ENCODE peak calls at places on chromosome 14, in five cellular contexts. M is upper lobe of right lung, O is thoracic aorta, X is mesothelial cell of epicardium, Y is neural crest cell. H is an unnamed sample.

GRCh38 chr14:99541677-99542470 is 60.7 kb downstream of the CCNK start:
- DNase-seq in M (no peak), O (no peak), X (no peak), Y (no peak), H (no peak)

GRCh38 chr14:77043177-77043983 is 14.9 kb upstream of the IRF2BPL start:
- DNase-seq in X (no peak), M (no peak), O (no peak), Y (no peak), H (no peak)

GRCh38 chr14:71289536-71289935 is 382.3 kb downstream of the PCNX1 start:
- DNase-seq in X (no peak), O (no peak), M (no peak), Y (no peak), H (no peak)

GRCh38 chr14:52948039-52948438 is 2.8 kb downstream of the FERMT2 start:
- DNase-seq in Y (no peak), O (no peak), X (no peak), M (no peak), H (no peak)

GRCh38 chr14:67477926-67478915 is 10.3 kb downstream of the TMEM229B start:
- DNase-seq in Y (no peak), O (no peak), M (no peak), X (no peak), H (no peak)

GRCh38 chr14:106396999-106397398 is 870.6 kb downstream of the TMEM121 start:
- DNase-seq in Y (no peak), O (no peak), M (no peak), X (no peak), H (no peak)

GRCh38 chr14:100438678-100439592 is 115.8 kb downstream of the SLC25A47 start:
- DNase-seq in X (no peak), Y (no peak), M (no peak), O (no peak), H (no peak)

GRCh38 chr14:36130186-36130585 is 46.3 kb downstream of the PTCSC3 start:
- DNase-seq in Y (no peak), X (no peak), M (no peak), O (no peak), H (no peak)

GRCh38 chr14:58899317-58899713 is 261.6 kb downstream of the DACT1 start:
- DNase-seq in Y (no peak), O (no peak), M (no peak), X (no peak), H (no peak)

GRCh38 chr14:53365516-53366130 is 212.5 kb upstream of the DDHD1 start:
- DNase-seq in X (no peak), M (no peak), Y (no peak), O (no peak), H (no peak)

GRCh38 chr14:103143535-103143934 is 20.3 kb downstream of the TNFAIP2 start:
- DNase-seq in O (no peak), X (no peak), Y (no peak), M (no peak), H (no peak)

GRCh38 chr14:75753696-75754095 is 92.7 kb downstream of the TTLL5 start:
- DNase-seq in M (no peak), Y (no peak), X (no peak), O (no peak), H (no peak)

DNA sequence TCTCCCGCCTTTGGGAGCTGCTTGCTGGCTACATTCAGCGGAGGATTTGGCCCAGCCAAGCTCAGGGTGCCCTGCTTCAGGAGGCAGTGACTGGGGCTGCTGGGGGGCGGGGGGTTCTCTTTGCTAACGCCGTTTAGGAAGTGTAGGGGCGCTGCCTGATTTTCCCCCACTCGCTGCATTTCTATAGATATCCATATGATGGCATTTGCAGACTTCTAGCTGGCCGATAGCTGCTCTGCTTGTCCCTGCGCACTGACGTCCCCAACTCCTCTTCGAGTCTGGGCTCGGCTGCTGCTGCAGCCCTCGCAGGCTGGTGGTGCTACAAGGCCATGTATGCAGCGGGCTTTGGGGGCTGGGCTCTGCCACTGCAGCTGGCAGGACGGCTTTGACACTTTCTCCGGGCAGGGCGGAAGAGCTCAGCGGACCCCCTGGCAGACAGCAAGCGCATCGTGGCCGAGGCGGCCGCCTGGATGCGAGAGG is 3.1 kb downstream of the LRFN5 start:
- DNase-seq in X (peak; percentile 46), Y (peak; percentile 46), M (peak; percentile 61), O (no peak), H (peak; percentile 74)
- TF ChIP-seq CTCF in X (no peak), Y (peak; percentile 44), M (peak; percentile 5), O (no peak), H (peak; percentile 48)

GRCh38 chr14:48936352-48936751 is 649.8 kb downstream of the RPS29 start:
- DNase-seq in X (no peak), Y (no peak), O (no peak), M (no peak), H (no peak)
- TF ChIP-seq CTCF in X (no peak), Y (no peak), O (no peak), M (no peak), H (no peak)

GRCh38 chr14:21852061-21852664 is 178.5 kb upstream of the OR4E1 start:
- DNase-seq in Y (peak; percentile 71), O (no peak), X (no peak), M (no peak), H (no peak)

GRCh38 chr14:21852775-21853174 is 179.2 kb upstream of the OR4E1 start:
- DNase-seq in O (no peak), Y (no peak), M (no peak), X (no peak), H (no peak)
- TF ChIP-seq CTCF in O (no peak), Y (no peak), M (no peak), X (no peak), H (no peak)

GRCh38 chr14:29798078-29798477 is 129.6 kb downstream of the PRKD1 start:
- DNase-seq in O (no peak), Y (no peak), M (no peak), X (no peak), H (no peak)

GRCh38 chr14:29800961-29801360 is 126.7 kb downstream of the PRKD1 start:
- DNase-seq in Y (no peak), O (no peak), X (no peak), M (no peak), H (no peak)

GRCh38 chr14:29799718-29800117 is 127.9 kb downstream of the PRKD1 start:
- DNase-seq in M (no peak), O (no peak), Y (no peak), X (no peak), H (no peak)

GRCh38 chr14:29798776-29799175 is 128.9 kb downstream of the PRKD1 start:
- DNase-seq in O (no peak), Y (no peak), X (no peak), M (no peak), H (no peak)

DNA sequence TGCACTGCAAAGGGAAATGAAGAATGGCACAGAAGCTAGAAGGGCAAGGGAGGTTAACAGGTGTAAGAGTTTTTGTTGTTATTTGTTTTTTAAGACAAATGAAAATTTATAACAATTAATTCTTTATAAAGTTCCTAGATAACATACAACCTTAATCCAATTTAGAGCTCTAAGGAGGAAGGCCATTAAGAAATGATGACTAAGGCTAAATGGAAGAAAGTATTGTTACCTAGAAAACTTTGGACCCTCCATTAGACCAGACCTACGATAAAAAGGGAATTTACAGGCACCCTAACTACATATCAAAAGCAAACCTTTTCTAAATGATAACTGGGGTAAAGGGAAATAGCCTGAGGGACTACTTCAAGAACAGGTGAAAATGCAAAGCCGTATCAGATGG is 130.8 kb downstream of the PRKD1 start:
- DNase-seq in M (no peak), O (no peak), Y (no peak), X (no peak), H (no peak)
- TF ChIP-seq CTCF in M (no peak), O (no peak), Y (no peak), X (no peak), H (no peak)

GRCh38 chr14:104370256-104370870 is 209.2 kb upstream of the C14orf180 start:
- DNase-seq in M (no peak), O (no peak), X (no peak), Y (no peak), H (no peak)
- TF ChIP-seq CTCF in M (peak; percentile 30), O (no peak), X (no peak), Y (peak; percentile 57), H (peak; percentile 66)

GRCh38 chr14:93332853-93333630 is at the start of gene BTBD7:
- DNase-seq in Y (peak; percentile 96), X (peak; percentile 94), M (peak; percentile 98), O (peak; percentile 80), H (peak; percentile 98)

GRCh38 chr14:93333631-93334095 is 827 bp upstream of the BTBD7 start:
- DNase-seq in Y (no peak), M (no peak), O (no peak), X (no peak), H (no peak)

GRCh38 chr14:93331375-93332031 is 1.3 kb downstream of the BTBD7 start:
- DNase-seq in Y (no peak), M (peak; percentile 65), O (no peak), X (no peak), H (no peak)

GRCh38 chr14:93330609-93331000 is 2.2 kb downstream of the BTBD7 start:
- DNase-seq in X (no peak), O (no peak), Y (no peak), M (no peak), H (no peak)

DNA sequence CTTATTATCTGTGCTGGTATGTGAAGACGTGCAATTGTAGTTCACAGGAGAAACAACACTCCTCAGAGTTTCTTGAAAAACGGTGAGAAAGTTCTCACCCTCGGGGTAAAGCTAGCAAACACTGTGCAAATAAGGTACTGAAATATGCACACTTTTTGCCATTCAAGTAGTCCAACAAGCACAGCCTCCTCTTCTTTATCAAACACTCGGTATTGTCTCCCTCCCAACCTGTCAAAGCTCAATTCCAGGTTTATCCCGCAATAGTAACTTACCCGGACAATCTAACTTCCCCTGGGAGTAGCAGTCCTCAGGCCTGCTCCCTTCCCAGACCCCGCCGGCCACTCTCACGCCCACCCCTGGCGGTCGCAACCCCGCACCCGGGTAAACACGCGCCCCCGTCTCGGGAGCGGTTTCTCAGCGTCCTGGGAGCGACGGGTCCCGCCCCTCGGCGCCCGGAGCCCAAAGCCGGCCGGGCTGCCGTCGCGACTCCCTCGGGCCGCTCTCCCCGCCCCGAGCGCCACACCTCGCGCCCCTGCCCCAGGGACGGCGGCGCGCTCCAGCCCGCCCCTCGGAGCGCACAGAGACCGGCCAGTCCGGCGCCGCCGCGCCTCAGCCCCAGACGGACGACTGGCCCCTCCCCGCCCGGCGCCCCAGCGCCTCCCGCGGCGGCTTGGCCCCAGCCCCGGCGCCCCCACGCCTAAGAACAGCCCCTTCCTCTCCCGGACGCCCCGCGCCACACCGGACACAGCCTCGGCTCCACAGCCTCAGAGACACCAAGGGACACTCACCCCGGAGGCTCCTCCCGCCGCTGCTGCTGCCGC is 594 bp downstream of the BTBD7 start:
- DNase-seq in O (no peak), X (peak; percentile 51), M (peak; percentile 87), Y (peak; percentile 53), H (peak; percentile 79)
- TF ChIP-seq CTCF in O (no peak), X (no peak), M (no peak), Y (peak; percentile 44), H (peak; percentile 41)

GRCh38 chr14:23321572-23322547 is 603 bp downstream of the PABPN1 start:
- DNase-seq in X (no peak), M (peak; percentile 84), Y (peak; percentile 44), O (no peak), H (no peak)
- TF ChIP-seq CTCF in X (no peak), M (no peak), Y (no peak), O (no peak), H (no peak)

H was measured in type B pancreatic cell.